ENCODE peak calls at places on chromosomes 6 and 20, in four cellular contexts. O, Z, L and W are unnamed samples.

GRCh38 chr6:151413372-151414145 is 22.2 kb upstream of the ZBTB2 start:
- DNase-seq in O (no peak), Z (no peak), L (no peak), W (no peak)

GRCh38 chr20:35542990-35543389 is 1.1 kb downstream of the ERGIC3 start:
- DNase-seq in O (no peak), Z (no peak), L (no peak), W (no peak)

GRCh38 chr6:163661271-163661671 is 246.8 kb downstream of the QKI start:
- DNase-seq in O (no peak), Z (peak; percentile 64), L (no peak), W (no peak)

GRCh38 chr6:85449818-85450577 is at the start of gene NT5E:
- DNase-seq in O (peak; percentile 76), Z (no peak), L (peak; percentile 75), W (peak; percentile 77)

GRCh38 chr20:62026564-62026856 is 39.2 kb downstream of the TAF4 start:
- DNase-seq in O (no peak), Z (no peak), L (no peak), W (no peak)

GRCh38 chr20:5859611-5860010 is 90.7 kb downstream of the TRMT6 start:
- DNase-seq in O (peak; percentile 37), Z (no peak), L (peak; percentile 26), W (no peak)

GRCh38 chr6:12806811-12807210 is 90.2 kb downstream of the PHACTR1 start:
- DNase-seq in O (peak; percentile 0), Z (no peak), L (no peak), W (no peak)

GRCh38 chr20:50821994-50822393 is 27.1 kb downstream of the BCAS4 start:
- DNase-seq in O (no peak), Z (no peak), L (no peak), W (no peak)

GRCh38 chr20:31909253-31910070 is 39.0 kb downstream of the TTLL9 start:
- DNase-seq in O (no peak), Z (no peak), L (no peak), W (no peak)

GRCh38 chr20:64177420-64177783 is 13.2 kb downstream of the MYT1 start:
- DNase-seq in O (no peak), Z (no peak), L (no peak), W (no peak)

GRCh38 chr20:42204261-42204660 is 586.1 kb upstream of the CHD6 start:
- DNase-seq in O (no peak), Z (peak; percentile 29), L (no peak), W (no peak)

GRCh38 chr20:4082406-4083102 is 67.2 kb upstream of the RNF24 start:
- DNase-seq in O (peak; percentile 85), Z (peak; percentile 98), L (peak; percentile 83), W (peak; percentile 44)

GRCh38 chr6:139073118-139073517 is 44.6 kb downstream of the ABRACL start:
- DNase-seq in O (no peak), Z (no peak), L (no peak), W (no peak)

GRCh38 chr6:13068558-13069210 is 259.7 kb downstream of the TBC1D7 start:
- DNase-seq in O (no peak), Z (no peak), L (no peak), W (no peak)

GRCh38 chr20:3744806-3745685 is 12.6 kb downstream of the HSPA12B start:
- DNase-seq in O (peak; percentile 21), Z (peak; percentile 87), L (peak; percentile 50), W (no peak)

GRCh38 chr6:7165002-7165735 is 57.4 kb downstream of the RREB1 start:
- DNase-seq in O (peak; percentile 58), Z (no peak), L (peak; percentile 65), W (no peak)

GRCh38 chr6:93337772-93338394 is 81.5 kb downstream of the EPHA7 start:
- DNase-seq in O (no peak), Z (no peak), L (no peak), W (no peak)

GRCh38 chr20:6185268-6185667 is 62.4 kb upstream of the FERMT1 start:
- DNase-seq in O (no peak), Z (peak; percentile 33), L (no peak), W (no peak)

GRCh38 chr6:44099192-44099591 is 28.1 kb downstream of the MRPL14 start:
- DNase-seq in O (no peak), Z (no peak), L (no peak), W (no peak)

GRCh38 chr6:6007311-6008113 is 787 bp upstream of the NRN1 start:
- DNase-seq in O (no peak), Z (peak; percentile 65), L (no peak), W (no peak)

GRCh38 chr6:63919556-63920110 is 284.0 kb downstream of the PHF3 start:
- DNase-seq in O (peak; percentile 3), Z (no peak), L (no peak), W (no peak)

GRCh38 chr20:34322267-34323105 is 19.3 kb upstream of the AHCY start:
- DNase-seq in O (no peak), Z (no peak), L (no peak), W (no peak)

GRCh38 chr6:106514281-106514885 is 114.9 kb downstream of the RTN4IP1 start:
- DNase-seq in O (no peak), Z (no peak), L (no peak), W (no peak)

GRCh38 chr6:149060985-149061760 is 256.3 kb upstream of the TAB2 start:
- DNase-seq in O (peak; percentile 52), Z (no peak), L (peak; percentile 82), W (no peak)

GRCh38 chr6:43878823-43879495 is 108.9 kb downstream of the VEGFA start:
- DNase-seq in O (no peak), Z (peak; percentile 26), L (no peak), W (no peak)

GRCh38 chr6:119207973-119208725 is 129.7 kb upstream of the FAM184A start:
- DNase-seq in O (peak; percentile 55), Z (no peak), L (peak; percentile 71), W (no peak)

GRCh38 chr6:76774750-76775396 is 688.4 kb downstream of the HTR1B start:
- DNase-seq in O (peak; percentile 51), Z (no peak), L (peak; percentile 0), W (no peak)

GRCh38 chr20:23653400-23653938 is 15.7 kb upstream of the CST3 start:
- DNase-seq in O (no peak), Z (no peak), L (no peak), W (no peak)

GRCh38 chr6:43456737-43457126 is 1.4 kb upstream of the DLK2 start:
- DNase-seq in O (no peak), Z (peak; percentile 30), L (no peak), W (no peak)

GRCh38 chr20:49171928-49172327 is 16.2 kb downstream of the STAU1 start:
- DNase-seq in O (no peak), Z (no peak), L (no peak), W (no peak)

GRCh38 chr6:21740719-21741118 is 147.2 kb downstream of the SOX4 start:
- DNase-seq in O (peak; percentile 51), Z (no peak), L (peak; percentile 92), W (peak; percentile 21)

GRCh38 chr6:26598267-26598666 is 1.5 kb downstream of the ABT1 start:
- DNase-seq in O (no peak), Z (no peak), L (no peak), W (no peak)

GRCh38 chr6:26597821-26598220 is 1.1 kb downstream of the ABT1 start:
- DNase-seq in O (no peak), Z (no peak), L (no peak), W (no peak)

GRCh38 chr6:26597389-26597766 is 625 bp downstream of the ABT1 start:
- DNase-seq in O (no peak), Z (no peak), L (no peak), W (no peak)

GRCh38 chr6:26595669-26596269 is 984 bp upstream of the ABT1 start:
- DNase-seq in O (peak; percentile 88), Z (peak; percentile 94), L (peak; percentile 78), W (peak; percentile 85)

GRCh38 chr6:26596579-26597388 is at the start of gene ABT1:
- DNase-seq in O (peak; percentile 99), Z (peak; percentile 99), L (peak; percentile 98), W (peak; percentile 99)
- TF ChIP-seq CTCF in O (no peak), Z (no peak), L (no peak), W (no peak)

DNA sequence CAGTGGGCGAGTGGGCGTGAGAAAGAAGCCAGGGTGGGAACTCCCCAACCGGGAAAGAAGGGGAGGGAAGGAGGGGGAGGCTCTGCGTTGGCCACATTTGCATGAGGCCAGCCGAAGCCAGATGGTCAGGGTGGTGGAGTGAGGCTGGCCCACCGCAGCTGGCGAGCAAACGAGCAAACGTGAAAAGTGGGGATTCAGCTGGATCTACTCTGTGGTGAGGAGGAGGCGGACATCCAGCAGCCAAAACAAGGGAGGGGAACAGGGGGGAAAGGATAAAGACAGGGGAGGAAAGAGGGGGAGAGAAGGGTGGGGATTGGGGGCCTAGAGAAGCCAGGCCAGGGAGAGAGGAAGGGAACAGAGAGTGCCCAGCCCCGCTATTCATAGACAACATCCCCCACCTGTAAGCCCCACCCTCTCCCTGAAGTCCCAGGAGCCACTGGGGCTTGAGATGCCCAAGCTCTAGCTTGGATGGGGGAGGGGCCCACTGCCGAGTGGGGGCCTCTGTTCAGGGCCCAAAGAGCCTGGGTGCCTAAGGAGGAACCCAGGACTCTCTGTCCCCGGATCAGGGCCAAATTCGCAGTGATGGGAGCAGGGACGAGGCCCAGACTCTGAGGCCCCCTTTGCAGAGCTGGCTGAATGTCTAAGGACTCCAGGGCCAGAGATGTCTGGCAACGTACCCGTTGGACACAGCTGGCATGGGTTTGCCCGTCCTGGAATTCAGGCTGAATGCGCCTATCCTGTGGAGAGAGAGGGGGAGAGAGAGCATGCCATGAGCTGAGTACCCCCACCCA is 45.1 kb downstream of the CPNE5 start:
- DNase-seq in O (no peak), Z (no peak), L (peak; percentile 12), W (no peak)
- TF ChIP-seq CTCF in O (no peak), Z (no peak), L (no peak), W (no peak)

GRCh38 chr20:53757472-53757913 is 163.9 kb upstream of the ZNF217 start:
- DNase-seq in O (no peak), Z (no peak), L (no peak), W (no peak)

GRCh38 chr20:53752583-53752970 is 158.9 kb upstream of the ZNF217 start:
- DNase-seq in O (no peak), Z (no peak), L (no peak), W (no peak)

GRCh38 chr20:53753880-53754459 is 160.3 kb upstream of the ZNF217 start:
- DNase-seq in O (no peak), Z (no peak), L (no peak), W (no peak)

GRCh38 chr20:53752971-53753879 is 159.6 kb upstream of the ZNF217 start:
- DNase-seq in O (peak; percentile 20), Z (peak; percentile 15), L (peak; percentile 84), W (no peak)

DNA sequence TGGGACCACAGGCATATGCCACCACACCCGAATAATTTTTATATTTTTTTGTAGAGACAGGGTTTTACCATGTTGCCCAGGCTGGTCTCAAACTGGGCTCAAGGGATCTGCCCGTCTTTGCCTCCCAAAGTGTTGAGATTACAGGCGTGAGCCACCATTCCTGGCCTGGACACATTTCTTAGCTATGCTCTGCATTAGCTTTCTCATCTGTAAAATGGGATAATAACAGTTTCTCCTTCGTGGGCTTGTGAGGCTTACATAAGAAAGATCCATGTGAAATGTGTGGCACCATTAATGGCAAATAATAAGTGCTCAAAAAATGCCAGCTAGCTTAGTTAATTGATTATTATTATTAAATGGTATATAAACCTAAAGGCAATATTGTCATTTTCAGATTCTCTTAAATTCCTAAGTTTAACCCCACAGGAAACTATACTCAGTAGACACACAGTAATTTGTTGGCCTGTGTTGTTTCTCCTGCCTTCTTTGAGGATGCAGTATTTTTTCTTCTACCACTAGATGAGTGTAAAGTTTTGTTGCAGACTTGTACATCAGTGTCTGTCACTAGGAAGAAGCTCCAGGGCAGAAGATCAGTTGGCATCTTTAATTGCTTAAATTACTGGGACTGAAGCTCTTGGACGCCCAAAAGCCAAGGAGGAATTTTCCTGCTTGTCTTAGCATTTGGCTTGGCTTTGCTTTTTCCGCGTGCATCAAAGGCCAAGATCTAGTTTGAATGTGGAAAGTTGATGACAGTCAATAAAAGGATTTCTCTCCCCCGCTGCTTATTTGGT is 162.3 kb upstream of the ZNF217 start:
- DNase-seq in O (no peak), Z (no peak), L (no peak), W (no peak)
- TF ChIP-seq CTCF in O (no peak), Z (no peak), L (no peak), W (no peak)

GRCh38 chr6:157946865-157947532 is 34.7 kb upstream of the SYNJ2 start:
- DNase-seq in O (peak; percentile 27), Z (peak; percentile 51), L (no peak), W (no peak)
- TF ChIP-seq CTCF in O (peak; percentile 40), Z (peak; percentile 55), L (peak; percentile 5), W (peak; percentile 41)